ENCODE peak calls at places on chromosomes 5 and 9, in eight cellular contexts. K, P, I, T, H, R, N and O are unnamed samples.

GRCh38 chr9:18745710-18746109 is 271.8 kb downstream of the ADAMTSL1 start:
- DNase-seq in P (no peak), K (no peak), I (no peak), H (no peak), T (no peak), N (no peak), R (no peak), O (no peak)

GRCh38 chr5:169251685-169252084 is 49.3 kb downstream of the SLIT3 start:
- DNase-seq in R (no peak), T (no peak), I (no peak), N (peak), H (peak), P (no peak), K (no peak), O (no peak)

GRCh38 chr5:67393211-67393610 is 196.6 kb upstream of the CD180 start:
- DNase-seq in I (no peak), K (no peak), R (no peak), H (no peak), T (no peak), N (no peak), P (no peak), O (no peak)

GRCh38 chr9:37969130-37969529 is 65.2 kb upstream of the SLC25A51 start:
- DNase-seq in R (no peak), K (no peak), T (no peak), N (no peak), P (peak), H (peak), I (no peak), O (no peak)

GRCh38 chr5:67487862-67488261 is 291.3 kb upstream of the CD180 start:
- DNase-seq in I (no peak), K (no peak), T (no peak), N (no peak), P (no peak), R (no peak), H (no peak), O (no peak)

GRCh38 chr5:31492824-31493223 is 39.1 kb downstream of the DROSHA start:
- DNase-seq in P (no peak), K (peak), H (peak), R (no peak), T (no peak), I (no peak), N (no peak), O (no peak)

GRCh38 chr9:68805890-68806517 is 101.0 kb downstream of the PIP5K1B start:
- DNase-seq in T (no peak), P (no peak), N (no peak), H (no peak), K (no peak), I (no peak), R (no peak), O (no peak)

GRCh38 chr5:128196791-128197190 is 113.2 kb downstream of the SLC12A2 start:
- DNase-seq in I (no peak), H (no peak), T (no peak), R (no peak), N (no peak), P (peak), K (no peak), O (no peak)

GRCh38 chr5:143051244-143052058 is 281.3 kb downstream of the ARHGAP26 start:
- DNase-seq in T (no peak), N (no peak), R (no peak), I (no peak), K (peak), P (peak), H (peak), O (no peak)

GRCh38 chr5:78985407-78986223 is 505 bp upstream of the ARSB start:
- DNase-seq in R (no peak), P (peak), I (peak), K (peak), H (peak), T (peak), N (peak), O (peak)

GRCh38 chr5:124979174-124979573 is 232.7 kb upstream of the ZNF608 start:
- DNase-seq in K (peak), N (peak), H (peak), R (no peak), I (peak), P (peak), T (no peak), O (no peak)

GRCh38 chr5:154794525-154795234 is 39.5 kb downstream of the LARP1 start:
- DNase-seq in K (no peak), N (no peak), H (peak), I (no peak), R (no peak), P (peak), T (no peak), O (no peak)

GRCh38 chr9:79764377-79764776 is 192.6 kb downstream of the TLE4 start:
- DNase-seq in I (no peak), R (no peak), K (no peak), H (peak), N (peak), P (peak), T (no peak), O (no peak)

GRCh38 chr9:83569326-83569725 is 31.1 kb upstream of the FRMD3 start:
- DNase-seq in T (no peak), N (no peak), K (no peak), P (no peak), I (no peak), R (no peak), H (no peak), O (peak)

GRCh38 chr5:157215143-157215825 is 34.6 kb downstream of the ITK start:
- DNase-seq in P (no peak), R (no peak), N (no peak), K (no peak), H (no peak), T (no peak), I (no peak), O (no peak)

GRCh38 chr9:35732185-35733108 is at the start of the genes CREB3 and TLN1:
- DNase-seq in N (peak), I (peak), R (peak), K (peak), H (peak), T (peak), P (peak), O (peak)

GRCh38 chr5:153938131-153938842 is 100.4 kb downstream of the FAM114A2 start:
- DNase-seq in T (no peak), K (peak), P (no peak), N (no peak), R (no peak), I (no peak), H (peak), O (no peak)

GRCh38 chr9:121684381-121685145 is 33.1 kb downstream of the DAB2IP start:
- DNase-seq in N (peak), K (peak), T (peak), H (peak), R (no peak), I (peak), P (peak), O (peak)

GRCh38 chr5:156332245-156332644 is 5.3 kb downstream of the SGCD start:
- DNase-seq in N (no peak), I (no peak), T (no peak), P (no peak), R (no peak), K (no peak), H (no peak), O (no peak)

GRCh38 chr9:16425572-16425971 is 444.9 kb downstream of the BNC2 start:
- DNase-seq in P (no peak), N (no peak), I (no peak), R (no peak), K (no peak), H (peak), T (no peak), O (no peak)

GRCh38 chr5:131386779-131387178 is 122.9 kb downstream of the CDC42SE2 start:
- DNase-seq in N (no peak), I (no peak), T (no peak), K (peak), R (no peak), P (peak), H (no peak), O (no peak)

GRCh38 chr5:120848883-120849282 is 384.8 kb downstream of the PRR16 start:
- DNase-seq in I (peak), P (no peak), R (no peak), H (no peak), K (peak), N (no peak), T (no peak), O (no peak)

GRCh38 chr9:91419222-91420191 is 4.1 kb downstream of the NFIL3 start:
- DNase-seq in P (peak), I (no peak), N (peak), H (peak), R (peak), K (no peak), T (no peak), O (peak)

GRCh38 chr9:98357921-98358535 is 102.6 kb upstream of the TBC1D2 start:
- DNase-seq in P (no peak), R (no peak), I (no peak), H (peak), T (no peak), K (no peak), N (no peak), O (no peak)

GRCh38 chr5:2017540-2018389 is 135.0 kb upstream of the IRX4 start:
- DNase-seq in H (peak), I (peak), R (peak), T (peak), K (peak), N (peak), P (no peak), O (peak)

GRCh38 chr5:146744358-146744757 is 134.2 kb downstream of the PPP2R2B start:
- DNase-seq in N (no peak), R (no peak), I (peak), K (no peak), H (peak), P (no peak), T (no peak), O (no peak)

GRCh38 chr5:68214472-68215207 is 916 bp upstream of the PIK3R1 start:
- DNase-seq in N (peak), K (peak), H (peak), R (no peak), T (peak), I (peak), P (peak), O (peak)

GRCh38 chr9:135039916-135040645 is 47.4 kb upstream of the OLFM1 start:
- DNase-seq in K (no peak), N (no peak), P (no peak), T (no peak), I (no peak), R (no peak), H (no peak), O (no peak)

GRCh38 chr9:105444130-105444529 is 3.7 kb upstream of the FSD1L start:
- DNase-seq in T (no peak), R (no peak), I (no peak), H (peak), K (no peak), P (no peak), N (no peak), O (no peak)

GRCh38 chr9:137030528-137030927 is 1.4 kb downstream of the FUT7 start:
- DNase-seq in T (peak), H (no peak), N (no peak), P (no peak), R (no peak), K (no peak), I (no peak), O (no peak)

GRCh38 chr5:145510324-145510723 is 324.8 kb downstream of the PRELID2 start:
- DNase-seq in N (no peak), R (no peak), I (no peak), P (peak), K (peak), H (peak), T (no peak), O (no peak)

GRCh38 chr9:81687521-81688261 is 1.7 kb downstream of the TLE1 start:
- DNase-seq in R (no peak), T (no peak), I (peak), K (peak), H (peak), N (peak), P (peak), O (no peak)

GRCh38 chr9:22548625-22549024 is 102.0 kb downstream of the DMRTA1 start:
- DNase-seq in T (no peak), I (no peak), K (no peak), H (no peak), P (no peak), R (no peak), N (no peak), O (no peak)

GRCh38 chr5:146703499-146703898 is 175.1 kb downstream of the PPP2R2B start:
- DNase-seq in K (no peak), P (no peak), I (no peak), H (peak), N (no peak), R (no peak), T (no peak), O (no peak)

GRCh38 chr5:78405820-78406750 is 45.7 kb downstream of the SCAMP1 start:
- DNase-seq in P (no peak), T (no peak), K (no peak), H (peak), R (no peak), N (no peak), I (no peak), O (no peak)

GRCh38 chr9:13139641-13140171 is 139.8 kb downstream of the MPDZ start:
- DNase-seq in K (peak), T (no peak), I (no peak), P (peak), H (peak), R (no peak), N (no peak), O (no peak)

GRCh38 chr5:157384971-157385709 is 74.9 kb upstream of the NIPAL4 start:
- DNase-seq in P (peak), T (no peak), H (peak), K (peak), N (peak), R (no peak), I (no peak), O (no peak)

GRCh38 chr9:102779341-102779740 is 215.8 kb upstream of the CYLC2 start:
- DNase-seq in R (no peak), K (no peak), I (no peak), P (no peak), T (no peak), N (no peak), H (no peak), O (no peak)

GRCh38 chr5:142006363-142007236 is 6.2 kb downstream of the GNPDA1 start:
- DNase-seq in T (no peak), P (no peak), N (no peak), R (no peak), H (no peak), K (no peak), I (no peak), O (peak)
- TF ChIP-seq EZH2phosphoT487 in T (no peak), P (no peak), N (no peak), R (no peak), H (no peak), K (no peak), I (no peak), O (no peak)

GRCh38 chr5:113040672-113041071 is 64.1 kb downstream of the DCP2 start:
- DNase-seq in K (no peak), T (no peak), I (no peak), P (no peak), R (no peak), H (no peak), N (no peak), O (no peak)

GRCh38 chr5:113047234-113047633 is 70.6 kb downstream of the DCP2 start:
- DNase-seq in N (no peak), I (no peak), P (peak), H (peak), K (no peak), T (no peak), R (peak), O (no peak)

GRCh38 chr5:113042491-113043243 is 66.1 kb downstream of the DCP2 start:
- DNase-seq in T (no peak), R (no peak), K (no peak), H (no peak), P (no peak), N (no peak), I (no peak), O (no peak)

GRCh38 chr5:113044776-113045175 is 68.2 kb downstream of the DCP2 start:
- DNase-seq in I (no peak), P (no peak), K (no peak), R (no peak), H (no peak), N (no peak), T (no peak), O (no peak)

DNA sequence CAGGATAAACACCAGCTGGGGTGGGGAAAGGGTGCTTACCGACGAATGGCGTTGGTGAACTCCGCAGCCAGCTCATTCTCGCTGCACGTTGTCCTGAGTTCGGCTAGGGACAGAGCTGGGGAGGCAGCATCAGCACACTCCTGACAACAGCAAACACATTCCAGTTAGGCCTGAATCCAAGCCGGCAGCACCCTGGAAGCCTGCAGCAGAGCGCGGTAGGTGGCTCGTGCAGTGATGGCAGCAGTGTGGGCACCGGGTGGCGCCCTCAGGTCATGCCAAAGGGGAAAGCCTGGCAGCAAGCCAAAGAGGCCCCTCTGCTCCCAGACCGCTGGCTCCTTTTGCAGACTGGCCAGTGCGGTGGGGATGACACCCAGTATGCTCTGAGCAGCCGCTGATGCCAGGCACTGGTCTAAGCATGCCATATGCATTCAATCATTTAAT is 66.9 kb downstream of the DCP2 start:
- DNase-seq in T (peak), P (peak), R (no peak), N (peak), H (peak), K (peak), I (peak), O (peak)
- H2AFZ ChIP-seq in T (no peak), P (no peak), R (no peak), N (peak), H (no peak), K (peak), I (peak), O (no peak)

GRCh38 chr5:73160239-73160671 is 12.7 kb upstream of the TMEM174 start:
- DNase-seq in I (no peak), T (peak), P (no peak), K (no peak), N (no peak), H (no peak), R (no peak), O (peak)

GRCh38 chr5:73154607-73155006 is 18.4 kb upstream of the TMEM174 start:
- DNase-seq in N (no peak), R (no peak), P (no peak), K (no peak), H (no peak), I (no peak), T (no peak), O (no peak)

GRCh38 chr5:73157399-73158303 is 15.3 kb upstream of the TMEM174 start:
- DNase-seq in P (no peak), I (peak), N (no peak), K (peak), R (no peak), T (no peak), H (no peak), O (no peak)

GRCh38 chr5:73155541-73156222 is 17.3 kb upstream of the TMEM174 start:
- DNase-seq in P (no peak), R (no peak), K (no peak), N (no peak), T (no peak), H (no peak), I (peak), O (no peak)

DNA sequence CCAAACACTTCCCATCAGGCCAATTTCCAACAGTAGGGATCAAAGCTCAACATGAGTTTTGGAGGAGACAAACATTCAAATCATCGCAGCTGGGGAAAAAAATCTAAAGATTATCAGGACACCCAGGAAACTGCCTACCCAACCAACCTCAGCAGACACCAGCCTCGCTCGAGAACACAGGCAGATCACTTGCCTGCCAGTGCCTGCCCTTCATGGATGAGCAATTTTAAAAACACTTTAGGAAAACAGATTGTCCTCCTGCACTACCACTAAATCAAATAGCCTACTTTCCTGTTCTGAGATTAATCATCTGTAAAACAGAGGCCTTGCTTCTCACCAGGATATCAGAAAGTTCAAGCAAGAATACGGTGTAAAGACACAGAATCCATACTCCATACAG is 14.7 kb upstream of the TMEM174 start:
- DNase-seq in I (no peak), K (no peak), T (no peak), R (no peak), H (no peak), P (no peak), N (no peak), O (no peak)
- H3K27ac ChIP-seq in I (no peak), K (no peak), T (no peak), R (no peak), H (no peak), P (no peak), N (no peak), O (no peak)

DNA sequence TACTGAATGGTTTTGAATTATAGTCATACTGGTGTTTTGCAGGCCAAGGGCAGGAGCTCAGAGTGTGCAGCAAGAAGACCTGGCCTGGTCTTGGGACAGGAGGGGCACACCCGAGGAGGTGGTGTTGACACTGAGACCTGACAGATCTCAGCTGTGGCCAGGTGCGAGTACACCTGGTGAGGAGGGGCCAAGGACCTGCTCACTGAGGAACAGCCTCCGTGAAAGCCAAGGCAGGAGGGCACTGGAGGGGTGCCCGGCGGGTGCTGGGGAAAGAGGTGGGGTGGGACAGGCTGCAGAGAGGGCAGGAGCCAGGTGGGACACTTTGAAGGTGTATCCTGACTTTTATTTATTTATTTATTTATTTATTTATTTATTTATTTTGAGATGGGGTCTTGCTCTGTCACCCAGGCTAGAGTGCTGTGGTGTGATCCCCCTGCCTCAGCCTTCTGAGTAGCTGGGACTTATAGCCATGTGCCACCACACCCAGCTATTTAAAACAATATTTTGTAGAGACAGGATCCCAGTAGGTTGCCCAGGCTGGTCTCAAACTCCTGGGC is 23.3 kb upstream of the LAMC3 start:
- DNase-seq in N (no peak), R (no peak), I (no peak), H (no peak), K (no peak), P (no peak), T (no peak), O (no peak)
- TF ChIP-seq EZH2phosphoT487 in N (no peak), R (no peak), I (no peak), H (no peak), K (no peak), P (no peak), T (no peak), O (no peak)

DNA sequence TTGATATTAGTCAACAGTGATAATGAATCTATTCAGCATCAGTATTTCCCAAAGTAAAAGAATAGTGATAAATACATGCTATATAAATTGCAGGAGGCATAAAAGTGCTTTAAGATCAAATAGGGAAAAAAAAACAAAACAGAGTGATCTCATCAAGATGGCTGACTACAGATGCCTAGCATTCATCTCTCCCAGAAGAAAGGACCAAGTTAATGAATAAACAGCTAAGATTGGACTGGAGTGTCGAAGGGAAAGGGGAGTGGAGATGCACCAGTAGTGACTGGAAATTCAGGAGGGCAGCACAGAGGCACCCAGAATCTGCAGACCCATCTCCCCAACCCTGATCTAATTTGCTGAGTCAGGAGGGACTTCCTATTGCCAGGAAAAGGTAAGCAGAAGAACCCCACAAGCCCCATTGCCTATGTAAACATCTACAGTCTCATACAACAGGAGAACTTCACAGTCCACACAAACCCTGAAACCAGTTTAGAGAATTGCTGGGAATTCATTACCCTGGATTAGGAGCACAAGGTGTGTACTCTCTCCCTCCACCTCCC is 699.4 kb downstream of the PTPRD start:
- DNase-seq in H (no peak), P (peak), N (no peak), R (no peak), I (no peak), T (no peak), K (no peak), O (no peak)
- H2AFZ ChIP-seq in H (no peak), P (peak), N (no peak), R (no peak), I (no peak), T (peak), K (peak), O (peak)